ENCODE peak calls at places on chromosomes 4 and X, in eight cellular contexts. T is RWPE1, O is epithelial cell of esophagus, R is astrocyte of the spinal cord, Q is progenitor cell of endocrine pancreas, C is tibial nerve, F is fibroblast of mammary gland, L is thyroid gland. A is an unnamed sample.
A peak's percentile ranks its signal among the peaks of the same experiment; 100 is the strongest.

GRCh38 chr4:9924750-9925149 is 96.5 kb downstream of the SLC2A9 start:
- DNase-seq in C (no peak), R (no peak), T (peak; percentile 81), L (no peak), O (peak; percentile 98), Q (no peak), F (no peak), A (no peak)

GRCh38 chr4:169089004-169089403 is 78.9 kb upstream of the CBR4 start:
- DNase-seq in C (no peak), O (no peak), F (no peak), L (no peak), R (no peak), T (no peak), Q (no peak), A (no peak)

GRCh38 chrX:75038925-75039324 is 113.7 kb upstream of the NEXMIF start:
- DNase-seq in T (no peak), L (no peak), C (no peak), F (peak; percentile 18), O (peak; percentile 7), Q (no peak), R (no peak), A (peak; percentile 1)

GRCh38 chr4:136412708-136413107 is 1119.6 kb downstream of the PCDH18 start:
- DNase-seq in O (peak; percentile 82), L (no peak), F (peak; percentile 40), Q (no peak), T (peak; percentile 40), R (peak; percentile 29), C (no peak), A (no peak)

GRCh38 chrX:375181-376036 is 11.3 kb downstream of the PPP2R3B start:
- DNase-seq in Q (no peak), O (peak; percentile 34), F (no peak), C (no peak), R (no peak), L (no peak), T (peak; percentile 2), A (no peak)

GRCh38 chr4:25913056-25913850 is 767 bp upstream of the SMIM20 start:
- DNase-seq in O (no peak), F (peak; percentile 41), C (no peak), T (no peak), Q (no peak), R (peak; percentile 58), L (peak; percentile 20), A (no peak)

GRCh38 chr4:52825311-52826090 is 36.6 kb upstream of the RASL11B start:
- DNase-seq in T (no peak), R (no peak), L (no peak), Q (no peak), C (no peak), F (no peak), O (peak; percentile 60), A (peak; percentile 35)

GRCh38 chr4:137266511-137266910 is 265.8 kb downstream of the PCDH18 start:
- DNase-seq in Q (no peak), R (peak; percentile 5), F (peak; percentile 21), C (no peak), L (no peak), O (no peak), T (no peak), A (no peak)

GRCh38 chrX:120857240-120857639 is 18.4 kb downstream of the CT47B1 start:
- DNase-seq in O (peak; percentile 3), C (no peak), R (no peak), Q (no peak), L (no peak), F (peak; percentile 2), T (no peak), A (no peak)

GRCh38 chr4:71239365-71239764 is 99.5 kb upstream of the SLC4A4 start:
- DNase-seq in Q (no peak), L (no peak), T (no peak), R (peak; percentile 50), F (peak; percentile 23), O (peak; percentile 54), C (no peak), A (peak; percentile 49)

GRCh38 chr4:89293299-89293698 is 14.3 kb downstream of the GPRIN3 start:
- DNase-seq in T (no peak), R (no peak), O (no peak), L (no peak), C (no peak), F (no peak), Q (no peak), A (no peak)

GRCh38 chrX:154308108-154308946 is 12.7 kb downstream of the TKTL1 start:
- DNase-seq in F (peak; percentile 36), O (peak; percentile 45), C (peak; percentile 44), L (peak; percentile 43), R (peak; percentile 18), Q (peak; percentile 38), T (peak; percentile 27), A (peak; percentile 28)

DNA sequence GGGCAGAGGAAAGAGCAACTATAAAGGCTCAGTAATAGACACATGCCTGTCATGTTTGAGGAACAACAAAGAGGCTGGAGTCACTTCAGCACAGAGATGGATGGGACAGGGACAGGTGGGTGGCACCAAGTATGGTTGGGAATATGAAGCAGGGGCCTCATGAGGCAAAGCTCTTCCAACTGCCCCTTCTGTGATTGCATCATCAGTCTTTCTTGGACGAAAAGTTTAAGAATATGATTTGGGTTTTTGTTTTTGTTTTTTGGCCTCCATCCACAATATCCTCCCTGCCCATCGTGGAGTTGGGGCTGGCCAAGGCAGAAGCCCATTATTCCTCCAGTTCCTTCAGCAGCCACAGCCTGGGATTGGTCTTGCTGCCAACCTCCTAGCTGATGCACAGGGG is 34.4 kb downstream of the SAGE1 start:
- DNase-seq in F (no peak), Q (no peak), C (no peak), L (no peak), R (no peak), O (no peak), T (no peak), A (no peak)
- TF ChIP-seq CTCF in F (no peak), Q (no peak), C (no peak), L (no peak), R (no peak), O (no peak), T (no peak), A (no peak)

DNA sequence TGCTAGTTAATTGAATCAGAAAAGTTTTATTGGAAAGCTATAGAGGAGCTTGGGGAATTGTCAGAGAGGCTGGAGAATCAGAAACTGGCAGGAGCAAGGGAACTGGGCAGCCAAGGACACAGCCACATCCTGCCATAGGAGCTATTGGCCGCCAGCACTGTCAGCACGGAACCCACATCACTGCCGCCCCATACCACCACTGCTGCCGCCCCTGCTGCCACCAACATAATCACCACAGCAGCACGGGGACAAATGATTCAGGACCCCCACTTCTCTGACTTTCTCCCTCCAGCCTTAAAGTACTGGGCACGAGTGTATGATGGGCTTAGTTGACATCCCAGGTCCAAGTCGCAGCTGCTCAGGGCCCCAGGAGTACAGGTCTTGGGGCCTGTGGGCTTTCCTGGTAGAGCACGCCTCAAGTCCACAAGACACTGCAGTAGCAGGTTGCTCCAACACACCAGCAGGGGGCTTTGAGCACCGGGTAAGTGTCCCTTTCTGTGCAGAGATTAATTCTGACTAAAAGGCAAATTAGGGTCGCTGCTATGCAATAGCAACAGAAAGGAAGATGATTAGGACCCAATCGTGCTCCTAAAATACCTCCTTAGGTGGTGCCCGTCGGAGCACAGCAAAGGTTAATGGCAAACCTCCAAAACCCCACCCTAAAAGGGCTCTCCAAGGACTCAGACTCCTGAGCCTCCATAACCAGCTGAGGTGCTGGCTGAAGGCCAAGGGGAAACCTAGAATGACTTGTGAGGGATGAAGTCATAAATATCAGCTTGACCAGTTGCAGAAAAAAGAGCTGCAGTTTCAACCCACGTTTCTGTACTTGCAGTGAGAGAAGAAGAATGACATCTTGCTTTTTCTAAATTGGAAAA is 6.8 kb downstream of the PJA1 start:
- DNase-seq in C (peak; percentile 54), F (peak; percentile 80), O (peak; percentile 84), R (peak; percentile 64), Q (no peak), L (peak; percentile 86), T (peak; percentile 46), A (peak; percentile 32)
- TF ChIP-seq CTCF in C (peak; percentile 60), F (peak; percentile 62), O (peak; percentile 55), R (peak; percentile 60), Q (peak; percentile 62), L (peak; percentile 42), T (peak; percentile 13), A (peak; percentile 72)

GRCh38 chrX:152530967-152531366 is 79.9 kb upstream of the GABRA3 start:
- DNase-seq in O (no peak), C (no peak), Q (no peak), F (no peak), R (no peak), T (no peak), L (no peak), A (no peak)
- TF ChIP-seq CTCF in O (no peak), C (no peak), Q (no peak), F (no peak), R (no peak), T (no peak), L (no peak), A (no peak)

GRCh38 chrX:95065151-95065550 is 1391.1 kb downstream of the FAM133A start:
- DNase-seq in F (no peak), C (no peak), T (no peak), L (no peak), O (no peak), R (no peak), Q (no peak), A (no peak)

GRCh38 chrX:95071621-95072020 is 1397.6 kb downstream of the FAM133A start:
- DNase-seq in L (no peak), Q (no peak), T (no peak), O (peak; percentile 22), C (no peak), R (no peak), F (no peak), A (peak; percentile 55)

GRCh38 chrX:95076449-95076848 is 1402.4 kb downstream of the FAM133A start:
- DNase-seq in C (no peak), R (peak; percentile 58), Q (no peak), L (no peak), T (no peak), O (peak; percentile 33), F (peak; percentile 60), A (peak; percentile 59)

DNA sequence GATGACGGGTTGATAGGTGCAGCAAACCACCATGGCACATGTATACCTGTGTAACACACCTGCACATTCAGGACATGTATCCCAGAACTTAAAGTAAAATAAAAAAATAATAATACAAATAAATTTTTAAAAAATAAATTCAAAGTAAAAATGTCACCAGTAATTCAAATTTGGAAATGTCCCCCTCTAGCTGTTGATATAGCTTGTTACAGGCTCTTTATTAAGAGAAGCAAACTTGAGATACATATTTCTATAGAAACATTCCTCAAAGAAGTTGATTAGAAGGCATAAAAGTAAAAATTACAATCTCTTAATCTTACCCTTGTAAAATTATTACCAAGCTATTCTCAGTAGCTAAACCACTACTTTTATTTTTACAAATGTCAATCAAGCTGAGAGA is 1397.0 kb downstream of the FAM133A start:
- DNase-seq in L (no peak), O (no peak), C (no peak), R (no peak), Q (no peak), T (no peak), F (peak; percentile 11), A (no peak)
- TF ChIP-seq CTCF in L (no peak), O (no peak), C (no peak), R (peak; percentile 31), Q (peak; percentile 43), T (no peak), F (peak; percentile 45), A (peak; percentile 65)

DNA sequence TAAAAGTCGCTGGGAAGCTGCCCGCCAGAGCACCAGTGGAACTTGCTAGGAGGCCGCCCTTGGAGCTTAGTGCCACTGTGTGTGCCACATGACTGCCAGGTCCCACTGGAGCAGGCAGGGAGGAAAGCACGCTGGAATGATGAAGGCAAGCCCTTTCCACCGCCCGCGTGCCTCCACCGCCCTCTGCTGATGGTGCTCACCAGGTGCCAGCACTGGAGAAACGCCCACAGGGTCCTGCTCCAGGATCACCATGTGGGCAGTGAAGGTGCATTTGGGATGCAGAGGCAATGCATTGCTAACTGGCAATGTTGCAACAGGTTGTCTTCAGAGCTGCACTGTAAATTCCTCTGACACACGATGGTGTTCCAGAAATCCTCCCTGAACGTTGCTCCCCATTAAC is 76.3 kb downstream of the SHROOM2 start:
- DNase-seq in O (no peak), F (no peak), T (no peak), C (no peak), L (no peak), R (no peak), Q (no peak), A (no peak)
- TF ChIP-seq CTCF in O (no peak), F (no peak), T (no peak), C (no peak), L (no peak), R (no peak), Q (no peak), A (no peak)